ENCODE peak calls at places on chromosomes 5 and 9, in five cellular contexts. One of them, this sample, is unnamed.

GRCh38 chr5:10856646-10857332 is 95.8 kb upstream of the DAP start:
- DNase-seq in omental fat pad: peak
- DNase-seq in CD8-positive, alpha-beta T cell: no peak
- DNase-seq in lung: no peak
- DNase-seq in GM23338: peak
- DNase-seq in this sample: no peak

GRCh38 chr5:9350301-9350797 is 195.5 kb downstream of the SEMA5A start:
- DNase-seq in GM23338: no peak
- DNase-seq in omental fat pad: no peak
- DNase-seq in lung: no peak
- DNase-seq in CD8-positive, alpha-beta T cell: no peak
- DNase-seq in this sample: no peak

GRCh38 chr9:133733074-133733408 is 5.1 kb downstream of the SARDH start:
- DNase-seq in GM23338: no peak
- DNase-seq in CD8-positive, alpha-beta T cell: no peak
- DNase-seq in omental fat pad: no peak
- DNase-seq in lung: no peak
- DNase-seq in this sample: no peak

GRCh38 chr5:121462441-121462840 is 389.2 kb upstream of the FTMT start:
- DNase-seq in lung: no peak
- DNase-seq in GM23338: no peak
- DNase-seq in omental fat pad: no peak
- DNase-seq in CD8-positive, alpha-beta T cell: no peak
- DNase-seq in this sample: no peak

GRCh38 chr5:157486861-157487260 is 26.8 kb downstream of the NIPAL4 start:
- DNase-seq in lung: no peak
- DNase-seq in CD8-positive, alpha-beta T cell: no peak
- DNase-seq in omental fat pad: no peak
- DNase-seq in GM23338: no peak
- DNase-seq in this sample: no peak

GRCh38 chr5:80976985-80977384 is 16.8 kb downstream of the RASGRF2 start:
- DNase-seq in omental fat pad: no peak
- DNase-seq in lung: no peak
- DNase-seq in CD8-positive, alpha-beta T cell: no peak
- DNase-seq in GM23338: no peak
- DNase-seq in this sample: no peak

GRCh38 chr5:125409496-125410351 is 663.3 kb upstream of the ZNF608 start:
- DNase-seq in omental fat pad: no peak
- DNase-seq in CD8-positive, alpha-beta T cell: no peak
- DNase-seq in lung: no peak
- DNase-seq in GM23338: no peak
- DNase-seq in this sample: no peak

GRCh38 chr5:14445581-14446290 is 135.9 kb upstream of the OTULINL start:
- DNase-seq in GM23338: peak
- DNase-seq in lung: no peak
- DNase-seq in CD8-positive, alpha-beta T cell: no peak
- DNase-seq in omental fat pad: no peak
- DNase-seq in this sample: no peak

GRCh38 chr9:88378317-88378716 is 9.9 kb upstream of the SPIN1 start:
- DNase-seq in CD8-positive, alpha-beta T cell: no peak
- DNase-seq in lung: no peak
- DNase-seq in GM23338: peak
- DNase-seq in omental fat pad: no peak
- DNase-seq in this sample: no peak

GRCh38 chr9:33114746-33115145 is 38.3 kb upstream of the SMU1 start:
- DNase-seq in CD8-positive, alpha-beta T cell: no peak
- DNase-seq in lung: no peak
- DNase-seq in GM23338: no peak
- DNase-seq in omental fat pad: no peak
- DNase-seq in this sample: no peak

GRCh38 chr9:86303316-86303975 is 21.1 kb upstream of the ISCA1 start:
- DNase-seq in lung: no peak
- DNase-seq in GM23338: peak
- DNase-seq in CD8-positive, alpha-beta T cell: peak
- DNase-seq in omental fat pad: no peak
- DNase-seq in this sample: no peak

GRCh38 chr9:5186416-5187169 is 1.2 kb upstream of the INSL6 start:
- DNase-seq in omental fat pad: no peak
- DNase-seq in CD8-positive, alpha-beta T cell: peak
- DNase-seq in lung: peak
- DNase-seq in GM23338: peak
- DNase-seq in this sample: peak

GRCh38 chr5:68557162-68557936 is 341.8 kb downstream of the PIK3R1 start:
- DNase-seq in omental fat pad: no peak
- DNase-seq in GM23338: no peak
- DNase-seq in CD8-positive, alpha-beta T cell: no peak
- DNase-seq in lung: no peak
- DNase-seq in this sample: no peak

GRCh38 chr9:93099551-93100264 is 3.7 kb downstream of the CARD19 start:
- DNase-seq in lung: no peak
- DNase-seq in omental fat pad: peak
- DNase-seq in GM23338: no peak
- DNase-seq in CD8-positive, alpha-beta T cell: no peak
- DNase-seq in this sample: no peak

GRCh38 chr5:91378683-91379601 is 4.2 kb downstream of the ARRDC3 start:
- DNase-seq in omental fat pad: no peak
- DNase-seq in lung: no peak
- DNase-seq in GM23338: peak
- DNase-seq in CD8-positive, alpha-beta T cell: no peak
- DNase-seq in this sample: no peak

GRCh38 chr5:151812757-151813309 is 41.1 kb downstream of the G3BP1 start:
- DNase-seq in CD8-positive, alpha-beta T cell: no peak
- DNase-seq in omental fat pad: no peak
- DNase-seq in GM23338: no peak
- DNase-seq in lung: no peak
- DNase-seq in this sample: no peak

GRCh38 chr9:89880721-89881120 is 275.9 kb downstream of the GADD45G start:
- DNase-seq in omental fat pad: no peak
- DNase-seq in lung: no peak
- DNase-seq in CD8-positive, alpha-beta T cell: no peak
- DNase-seq in GM23338: no peak
- DNase-seq in this sample: no peak

GRCh38 chr5:102324714-102325113 is 28.6 kb upstream of the SLCO4C1 start:
- DNase-seq in GM23338: no peak
- DNase-seq in omental fat pad: no peak
- DNase-seq in lung: no peak
- DNase-seq in CD8-positive, alpha-beta T cell: no peak
- DNase-seq in this sample: no peak

GRCh38 chr5:17373406-17374110 is 124.5 kb upstream of the TAF11L2 start:
- DNase-seq in lung: no peak
- DNase-seq in omental fat pad: no peak
- DNase-seq in GM23338: no peak
- DNase-seq in CD8-positive, alpha-beta T cell: no peak
- DNase-seq in this sample: no peak

GRCh38 chr5:37774912-37775483 is 64.8 kb downstream of the GDNF start:
- DNase-seq in CD8-positive, alpha-beta T cell: no peak
- DNase-seq in omental fat pad: no peak
- DNase-seq in GM23338: peak
- DNase-seq in lung: no peak
- DNase-seq in this sample: peak

GRCh38 chr5:109668237-109668636 is 21.5 kb upstream of the MAN2A1 start:
- DNase-seq in lung: no peak
- DNase-seq in GM23338: no peak
- DNase-seq in CD8-positive, alpha-beta T cell: no peak
- DNase-seq in omental fat pad: no peak
- DNase-seq in this sample: no peak

GRCh38 chr5:132190161-132190817 is 37.4 kb downstream of the P4HA2 start:
- DNase-seq in GM23338: peak
- DNase-seq in lung: no peak
- DNase-seq in CD8-positive, alpha-beta T cell: no peak
- DNase-seq in omental fat pad: no peak
- DNase-seq in this sample: no peak

GRCh38 chr5:6818594-6819512 is 105.6 kb downstream of the TENT4A start:
- DNase-seq in lung: no peak
- DNase-seq in GM23338: no peak
- DNase-seq in CD8-positive, alpha-beta T cell: no peak
- DNase-seq in omental fat pad: no peak
- DNase-seq in this sample: no peak

GRCh38 chr9:110105107-110105506 is 102.9 kb downstream of the C9orf152 start:
- DNase-seq in GM23338: no peak
- DNase-seq in omental fat pad: no peak
- DNase-seq in CD8-positive, alpha-beta T cell: no peak
- DNase-seq in lung: no peak
- DNase-seq in this sample: no peak

GRCh38 chr5:132419517-132420468 is 50.3 kb downstream of the SLC22A5 start:
- DNase-seq in GM23338: peak
- DNase-seq in omental fat pad: no peak
- DNase-seq in CD8-positive, alpha-beta T cell: peak
- DNase-seq in lung: peak
- DNase-seq in this sample: peak

GRCh38 chr9:134302130-134302817 is 24.0 kb upstream of the RXRA start:
- DNase-seq in lung: no peak
- DNase-seq in GM23338: no peak
- DNase-seq in CD8-positive, alpha-beta T cell: no peak
- DNase-seq in omental fat pad: no peak
- DNase-seq in this sample: no peak

GRCh38 chr9:129617167-129617566 is 3.7 kb downstream of the C9orf50 start:
- DNase-seq in omental fat pad: no peak
- DNase-seq in GM23338: peak
- DNase-seq in CD8-positive, alpha-beta T cell: peak
- DNase-seq in lung: no peak
- DNase-seq in this sample: peak

GRCh38 chr5:73797142-73797530 is 171.1 kb downstream of the ARHGEF28 start:
- DNase-seq in omental fat pad: no peak
- DNase-seq in GM23338: no peak
- DNase-seq in lung: no peak
- DNase-seq in CD8-positive, alpha-beta T cell: no peak
- DNase-seq in this sample: no peak

GRCh38 chr9:19787672-19788071 is 1.2 kb downstream of the SLC24A2 start:
- DNase-seq in omental fat pad: no peak
- DNase-seq in lung: no peak
- DNase-seq in CD8-positive, alpha-beta T cell: no peak
- DNase-seq in GM23338: no peak
- DNase-seq in this sample: no peak

GRCh38 chr5:155049569-155050383 is 36.2 kb downstream of the KIF4B start:
- DNase-seq in GM23338: peak
- DNase-seq in omental fat pad: no peak
- DNase-seq in lung: no peak
- DNase-seq in CD8-positive, alpha-beta T cell: no peak
- DNase-seq in this sample: no peak
- TF ChIP-seq CTCF in GM23338: peak
- TF ChIP-seq CTCF in omental fat pad: no peak
- TF ChIP-seq CTCF in lung: no peak
- TF ChIP-seq CTCF in CD8-positive, alpha-beta T cell: no peak
- TF ChIP-seq CTCF in this sample: no peak

DNA sequence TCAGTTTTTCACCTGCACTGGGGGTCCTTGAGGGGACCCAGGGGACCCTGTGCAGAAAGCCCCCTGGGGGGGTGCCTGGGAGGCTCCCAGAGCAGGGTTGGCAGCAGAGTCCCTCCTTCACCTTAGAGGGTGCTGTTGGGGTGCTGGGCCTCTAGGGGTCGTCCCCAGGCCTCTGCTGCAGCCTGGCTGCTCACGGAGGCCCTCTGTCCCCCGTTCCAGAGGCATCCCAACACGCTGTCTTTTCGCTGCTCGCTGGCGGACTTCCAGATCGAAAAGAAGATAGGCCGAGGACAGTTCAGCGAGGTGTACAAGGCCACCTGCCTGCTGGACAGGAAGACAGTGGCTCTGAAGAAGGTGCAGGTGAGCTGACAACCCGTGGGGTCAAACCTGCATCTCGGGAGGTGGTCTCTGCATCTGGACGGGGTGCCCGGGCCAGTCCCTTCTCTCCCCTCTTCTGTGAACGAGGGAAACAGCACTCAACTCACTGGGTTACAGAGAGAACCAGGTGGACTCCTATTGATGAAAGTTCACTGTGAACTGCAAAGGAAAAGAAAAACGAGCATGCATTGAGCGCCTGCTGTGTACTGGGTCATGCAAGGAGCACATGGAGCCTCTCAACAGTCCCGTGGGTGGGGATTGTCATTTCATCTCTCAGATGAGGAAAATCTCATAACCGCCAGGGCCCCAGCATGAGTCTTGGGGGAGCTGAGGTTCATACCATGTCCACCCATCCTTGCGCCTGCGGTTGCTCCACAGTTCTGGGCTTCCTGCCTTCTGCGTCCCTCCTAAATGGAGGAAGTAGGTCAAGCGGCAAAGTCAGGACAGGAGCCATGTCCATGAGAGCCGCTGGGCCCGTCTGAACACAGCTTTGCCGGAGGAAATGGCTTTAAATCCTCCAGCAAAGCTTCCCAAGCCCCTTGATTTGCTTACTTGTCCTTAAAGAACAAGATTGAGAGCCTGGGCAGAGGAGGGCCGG is 54.8 kb downstream of the NEK6 start:
- DNase-seq in GM23338: peak
- DNase-seq in CD8-positive, alpha-beta T cell: no peak
- DNase-seq in lung: no peak
- DNase-seq in omental fat pad: no peak
- DNase-seq in this sample: no peak
- TF ChIP-seq CTCF in GM23338: peak
- TF ChIP-seq CTCF in CD8-positive, alpha-beta T cell: no peak
- TF ChIP-seq CTCF in lung: no peak
- TF ChIP-seq CTCF in omental fat pad: no peak
- TF ChIP-seq CTCF in this sample: peak

GRCh38 chr9:126860077-126860756 is at the start of gene ZBTB34:
- DNase-seq in GM23338: peak
- DNase-seq in lung: peak
- DNase-seq in omental fat pad: peak
- DNase-seq in CD8-positive, alpha-beta T cell: peak
- DNase-seq in this sample: peak
- TF ChIP-seq CTCF in GM23338: peak
- TF ChIP-seq CTCF in lung: peak
- TF ChIP-seq CTCF in omental fat pad: no peak
- TF ChIP-seq CTCF in CD8-positive, alpha-beta T cell: peak
- TF ChIP-seq CTCF in this sample: peak

DNA sequence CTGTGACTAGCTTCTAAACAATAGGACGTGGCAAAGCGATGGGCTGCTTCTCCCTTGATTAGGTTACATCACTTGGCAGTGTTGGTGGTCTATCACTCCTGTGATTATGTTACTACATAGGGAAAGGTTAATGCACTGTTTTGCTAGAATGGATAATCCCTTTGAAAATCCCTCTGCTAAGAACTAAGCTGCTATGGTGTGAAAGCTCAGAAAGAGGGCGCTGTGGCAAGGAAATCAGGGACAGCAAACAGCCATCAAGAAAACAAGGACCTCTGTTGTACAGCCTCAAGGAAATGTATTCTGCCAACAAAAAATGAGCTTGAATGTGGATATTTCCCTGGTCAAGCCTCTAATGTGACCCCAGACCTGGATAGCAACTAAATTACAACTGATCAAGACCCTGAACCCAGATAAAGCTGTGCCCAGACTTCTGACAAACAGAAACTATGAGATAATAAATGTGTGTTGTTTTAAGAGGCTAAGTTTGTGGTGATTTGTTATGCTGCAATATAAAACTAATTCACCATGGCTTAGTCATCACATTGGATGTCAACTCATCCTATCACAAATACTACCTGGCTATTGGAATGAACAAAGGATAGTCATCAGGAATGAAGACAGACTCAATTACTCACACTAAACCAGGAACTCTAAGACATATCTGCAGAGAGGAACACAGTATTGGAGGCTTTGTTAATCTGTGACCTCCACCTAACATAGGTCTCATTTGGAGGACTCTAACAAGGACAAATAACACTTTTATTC is 1215.9 kb downstream of the EFNA5 start:
- DNase-seq in GM23338: peak
- DNase-seq in lung: no peak
- DNase-seq in omental fat pad: no peak
- DNase-seq in CD8-positive, alpha-beta T cell: no peak
- DNase-seq in this sample: no peak
- TF ChIP-seq CTCF in GM23338: peak
- TF ChIP-seq CTCF in lung: no peak
- TF ChIP-seq CTCF in omental fat pad: no peak
- TF ChIP-seq CTCF in CD8-positive, alpha-beta T cell: no peak
- TF ChIP-seq CTCF in this sample: peak

This sample was measured in Caco-2.